ENCODE peak calls at places on chromosomes 16 and 17, in seven cellular contexts. One of them, this sample, is unnamed.

GRCh38 chr17:45355087-45355486 is 38.3 kb upstream of the MAP3K14 start:
- DNase-seq in fibroblast of mammary gland: no peak
- DNase-seq in left lung: no peak
- DNase-seq in gastrocnemius medialis: no peak
- DNase-seq in mammary epithelial cell: no peak
- DNase-seq in dorsolateral prefrontal cortex: no peak
- DNase-seq in lower leg skin: no peak
- DNase-seq in this sample: no peak

GRCh38 chr16:86783626-86784266 is 205.4 kb downstream of the FOXL1 start:
- DNase-seq in fibroblast of mammary gland: no peak
- DNase-seq in left lung: no peak
- DNase-seq in gastrocnemius medialis: no peak
- DNase-seq in mammary epithelial cell: peak; percentile 84
- DNase-seq in dorsolateral prefrontal cortex: no peak
- DNase-seq in lower leg skin: peak; percentile 34
- DNase-seq in this sample: peak; percentile 89

GRCh38 chr16:4218202-4218601 is 23.7 kb downstream of the SRL start:
- DNase-seq in fibroblast of mammary gland: no peak
- DNase-seq in left lung: peak; percentile 75
- DNase-seq in gastrocnemius medialis: no peak
- DNase-seq in mammary epithelial cell: no peak
- DNase-seq in dorsolateral prefrontal cortex: no peak
- DNase-seq in lower leg skin: no peak
- DNase-seq in this sample: no peak

GRCh38 chr16:56681939-56682702 is at the start of gene MT1X:
- DNase-seq in fibroblast of mammary gland: peak; percentile 85
- DNase-seq in left lung: peak; percentile 92
- DNase-seq in gastrocnemius medialis: peak; percentile 95
- DNase-seq in mammary epithelial cell: peak; percentile 93
- DNase-seq in dorsolateral prefrontal cortex: peak; percentile 91
- DNase-seq in lower leg skin: peak; percentile 93
- DNase-seq in this sample: peak; percentile 95

GRCh38 chr17:78742901-78743300 is 39.2 kb downstream of the CYTH1 start:
- DNase-seq in fibroblast of mammary gland: no peak
- DNase-seq in left lung: no peak
- DNase-seq in gastrocnemius medialis: no peak
- DNase-seq in mammary epithelial cell: no peak
- DNase-seq in dorsolateral prefrontal cortex: no peak
- DNase-seq in lower leg skin: no peak
- DNase-seq in this sample: no peak

GRCh38 chr16:4646773-4647660 is 22.4 kb downstream of the MGRN1 start:
- DNase-seq in fibroblast of mammary gland: no peak
- DNase-seq in left lung: no peak
- DNase-seq in gastrocnemius medialis: no peak
- DNase-seq in mammary epithelial cell: no peak
- DNase-seq in dorsolateral prefrontal cortex: no peak
- DNase-seq in lower leg skin: no peak
- DNase-seq in this sample: no peak

GRCh38 chr16:54285414-54286066 is 1.0 kb downstream of the IRX3 start:
- DNase-seq in fibroblast of mammary gland: peak; percentile 39
- DNase-seq in left lung: no peak
- DNase-seq in gastrocnemius medialis: no peak
- DNase-seq in mammary epithelial cell: peak; percentile 71
- DNase-seq in dorsolateral prefrontal cortex: no peak
- DNase-seq in lower leg skin: peak; percentile 54
- DNase-seq in this sample: peak; percentile 60

GRCh38 chr17:55783684-55784245 is 32.9 kb downstream of the PCTP start:
- DNase-seq in fibroblast of mammary gland: peak; percentile 75
- DNase-seq in left lung: no peak
- DNase-seq in gastrocnemius medialis: peak; percentile 88
- DNase-seq in mammary epithelial cell: no peak
- DNase-seq in dorsolateral prefrontal cortex: no peak
- DNase-seq in lower leg skin: peak; percentile 76
- DNase-seq in this sample: peak; percentile 41

GRCh38 chr16:397135-397661 is at the start of gene NME4:
- DNase-seq in fibroblast of mammary gland: no peak
- DNase-seq in left lung: no peak
- DNase-seq in gastrocnemius medialis: no peak
- DNase-seq in mammary epithelial cell: no peak
- DNase-seq in dorsolateral prefrontal cortex: no peak
- DNase-seq in lower leg skin: no peak
- DNase-seq in this sample: no peak

GRCh38 chr17:57327176-57327970 is 71.0 kb downstream of the MSI2 start:
- DNase-seq in fibroblast of mammary gland: no peak
- DNase-seq in left lung: no peak
- DNase-seq in gastrocnemius medialis: peak; percentile 41
- DNase-seq in mammary epithelial cell: no peak
- DNase-seq in dorsolateral prefrontal cortex: no peak
- DNase-seq in lower leg skin: no peak
- DNase-seq in this sample: no peak

GRCh38 chr16:71572497-71573116 is 4.3 kb downstream of the TAT start:
- DNase-seq in fibroblast of mammary gland: no peak
- DNase-seq in left lung: no peak
- DNase-seq in gastrocnemius medialis: no peak
- DNase-seq in mammary epithelial cell: no peak
- DNase-seq in dorsolateral prefrontal cortex: no peak
- DNase-seq in lower leg skin: no peak
- DNase-seq in this sample: no peak

GRCh38 chr17:63773272-63774140 is at the start of gene CCDC47:
- DNase-seq in fibroblast of mammary gland: peak; percentile 99
- DNase-seq in left lung: peak; percentile 99
- DNase-seq in gastrocnemius medialis: peak; percentile 99
- DNase-seq in mammary epithelial cell: peak; percentile 100
- DNase-seq in dorsolateral prefrontal cortex: peak; percentile 99
- DNase-seq in lower leg skin: peak; percentile 99
- DNase-seq in this sample: peak; percentile 99

GRCh38 chr16:30903002-30903401 is 6.6 kb downstream of the CTF1 start:
- DNase-seq in fibroblast of mammary gland: no peak
- DNase-seq in left lung: no peak
- DNase-seq in gastrocnemius medialis: no peak
- DNase-seq in mammary epithelial cell: no peak
- DNase-seq in dorsolateral prefrontal cortex: no peak
- DNase-seq in lower leg skin: no peak
- DNase-seq in this sample: no peak

GRCh38 chr16:505479-506245 is 21.9 kb upstream of the CAPN15 start:
- DNase-seq in fibroblast of mammary gland: no peak
- DNase-seq in left lung: no peak
- DNase-seq in gastrocnemius medialis: no peak
- DNase-seq in mammary epithelial cell: no peak
- DNase-seq in dorsolateral prefrontal cortex: peak; percentile 78
- DNase-seq in lower leg skin: no peak
- DNase-seq in this sample: no peak

DNA sequence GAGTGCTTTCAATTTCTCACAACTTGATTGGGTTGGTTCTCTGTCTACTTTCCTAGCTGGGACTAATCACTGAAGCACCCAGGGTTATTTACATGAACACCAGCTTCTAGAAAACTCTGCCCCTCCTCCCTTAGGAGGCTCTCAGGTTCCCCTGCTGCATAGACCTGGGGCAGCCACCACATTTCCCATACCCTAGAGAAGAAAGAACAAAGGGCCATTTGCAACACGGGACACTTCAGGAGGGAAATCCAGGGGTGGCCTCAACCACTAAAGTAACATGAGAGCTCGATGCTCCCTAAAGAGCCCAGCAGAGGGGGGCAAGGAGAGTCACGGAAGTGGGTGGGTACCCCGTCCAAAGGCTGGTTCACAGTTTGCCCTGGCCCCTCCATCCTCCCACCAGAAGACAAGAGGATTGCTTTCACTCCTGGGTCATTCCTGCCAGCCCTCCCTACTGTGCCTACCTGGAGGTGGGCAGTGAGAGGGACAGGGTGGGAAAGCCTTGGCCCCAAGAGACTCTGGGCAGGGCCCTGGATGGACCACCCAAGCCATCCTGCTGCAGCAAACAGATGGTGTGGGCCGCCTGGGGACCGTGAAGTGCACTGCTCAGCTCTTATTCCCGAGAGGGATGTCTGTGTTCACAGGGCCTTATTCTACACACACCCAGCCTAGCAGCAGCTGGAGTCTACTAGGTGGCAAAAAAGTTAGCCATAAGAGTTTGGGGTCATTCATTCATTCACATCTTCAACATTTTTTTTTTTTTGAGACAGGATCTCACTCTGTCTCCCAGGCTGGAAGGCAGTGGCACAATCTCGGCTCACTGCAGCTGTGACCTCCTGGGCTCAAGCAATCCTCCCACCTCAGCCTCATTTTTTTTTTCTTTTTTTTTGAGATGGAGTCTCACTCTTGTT is 392.1 kb downstream of the SOX9 start:
- DNase-seq in fibroblast of mammary gland: no peak
- DNase-seq in left lung: no peak
- DNase-seq in gastrocnemius medialis: no peak
- DNase-seq in mammary epithelial cell: no peak
- DNase-seq in dorsolateral prefrontal cortex: no peak
- DNase-seq in lower leg skin: no peak
- DNase-seq in this sample: no peak
- TF ChIP-seq CTCF in fibroblast of mammary gland: no peak
- TF ChIP-seq CTCF in left lung: no peak
- TF ChIP-seq CTCF in gastrocnemius medialis: no peak
- TF ChIP-seq CTCF in mammary epithelial cell: no peak
- TF ChIP-seq CTCF in dorsolateral prefrontal cortex: no peak
- TF ChIP-seq CTCF in lower leg skin: no peak
- TF ChIP-seq CTCF in this sample: no peak

GRCh38 chr17:74860229-74860998 is 729 bp upstream of the GRIN2C start:
- DNase-seq in fibroblast of mammary gland: no peak
- DNase-seq in left lung: no peak
- DNase-seq in gastrocnemius medialis: no peak
- DNase-seq in mammary epithelial cell: no peak
- DNase-seq in dorsolateral prefrontal cortex: no peak
- DNase-seq in lower leg skin: no peak
- DNase-seq in this sample: no peak

GRCh38 chr17:74860999-74861553 is 1.4 kb upstream of the GRIN2C start:
- DNase-seq in fibroblast of mammary gland: no peak
- DNase-seq in left lung: no peak
- DNase-seq in gastrocnemius medialis: no peak
- DNase-seq in mammary epithelial cell: no peak
- DNase-seq in dorsolateral prefrontal cortex: no peak
- DNase-seq in lower leg skin: no peak
- DNase-seq in this sample: no peak

GRCh38 chr17:74858672-74859438 is 830 bp downstream of the GRIN2C start:
- DNase-seq in fibroblast of mammary gland: no peak
- DNase-seq in left lung: no peak
- DNase-seq in gastrocnemius medialis: no peak
- DNase-seq in mammary epithelial cell: no peak
- DNase-seq in dorsolateral prefrontal cortex: no peak
- DNase-seq in lower leg skin: no peak
- DNase-seq in this sample: no peak

GRCh38 chr17:74861554-74862107 is 1.9 kb upstream of the GRIN2C start:
- DNase-seq in fibroblast of mammary gland: no peak
- DNase-seq in left lung: no peak
- DNase-seq in gastrocnemius medialis: no peak
- DNase-seq in mammary epithelial cell: no peak
- DNase-seq in dorsolateral prefrontal cortex: no peak
- DNase-seq in lower leg skin: no peak
- DNase-seq in this sample: no peak

GRCh38 chr17:74859439-74860228 is at the start of gene GRIN2C:
- DNase-seq in fibroblast of mammary gland: no peak
- DNase-seq in left lung: no peak
- DNase-seq in gastrocnemius medialis: no peak
- DNase-seq in mammary epithelial cell: no peak
- DNase-seq in dorsolateral prefrontal cortex: no peak
- DNase-seq in lower leg skin: no peak
- DNase-seq in this sample: no peak
- TF ChIP-seq CTCF in fibroblast of mammary gland: no peak
- TF ChIP-seq CTCF in left lung: peak; percentile 12
- TF ChIP-seq CTCF in gastrocnemius medialis: peak; percentile 50
- TF ChIP-seq CTCF in mammary epithelial cell: peak; percentile 12
- TF ChIP-seq CTCF in dorsolateral prefrontal cortex: peak; percentile 46
- TF ChIP-seq CTCF in lower leg skin: no peak
- TF ChIP-seq CTCF in this sample: peak; percentile 30

DNA sequence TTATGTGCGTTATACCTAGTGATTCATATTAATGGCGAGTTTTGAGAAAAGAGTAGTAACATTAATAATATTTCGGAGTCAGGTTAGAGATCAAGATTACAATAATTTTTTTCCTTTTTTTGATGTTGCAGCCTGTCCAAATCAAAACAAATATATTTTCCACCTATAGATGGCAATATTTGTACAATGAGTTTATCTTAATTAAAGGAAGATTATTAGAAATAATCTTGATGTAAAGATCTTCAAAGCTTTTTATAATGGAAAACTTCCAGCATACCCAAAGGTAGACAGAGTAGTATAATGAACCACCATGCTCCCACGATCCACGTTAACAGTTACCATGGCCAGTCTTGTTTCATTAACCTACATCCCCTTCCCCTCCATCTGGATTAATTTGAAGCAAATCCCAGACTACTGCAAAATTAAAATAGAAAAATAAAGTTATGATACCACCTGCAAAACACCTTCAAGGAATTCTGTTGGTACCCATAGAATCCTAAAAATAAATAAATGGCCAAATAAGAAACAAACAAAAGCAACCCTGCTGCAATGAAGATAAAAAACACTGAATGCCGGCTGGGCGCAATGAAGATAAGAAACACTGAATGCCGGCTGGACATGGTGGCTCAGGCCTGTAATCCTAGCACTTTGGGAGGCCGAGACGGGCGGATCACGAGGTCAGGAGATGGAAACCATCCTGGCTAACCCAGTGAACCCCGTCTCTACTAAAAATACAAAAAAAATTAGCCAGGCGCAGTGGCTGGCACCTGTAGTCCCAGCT is 46.5 kb upstream of the GINS3 start:
- DNase-seq in fibroblast of mammary gland: peak; percentile 6
- DNase-seq in left lung: no peak
- DNase-seq in gastrocnemius medialis: no peak
- DNase-seq in mammary epithelial cell: no peak
- DNase-seq in dorsolateral prefrontal cortex: no peak
- DNase-seq in lower leg skin: no peak
- DNase-seq in this sample: no peak
- TF ChIP-seq CTCF in fibroblast of mammary gland: peak; percentile 25
- TF ChIP-seq CTCF in left lung: no peak
- TF ChIP-seq CTCF in gastrocnemius medialis: peak; percentile 9
- TF ChIP-seq CTCF in mammary epithelial cell: peak; percentile 38
- TF ChIP-seq CTCF in dorsolateral prefrontal cortex: peak; percentile 58
- TF ChIP-seq CTCF in lower leg skin: no peak
- TF ChIP-seq CTCF in this sample: peak; percentile 24

GRCh38 chr16:48330847-48331204 is 54.4 kb downstream of the SIAH1 start:
- DNase-seq in fibroblast of mammary gland: no peak
- DNase-seq in left lung: no peak
- DNase-seq in gastrocnemius medialis: peak; percentile 15
- DNase-seq in mammary epithelial cell: no peak
- DNase-seq in dorsolateral prefrontal cortex: no peak
- DNase-seq in lower leg skin: no peak
- DNase-seq in this sample: no peak

GRCh38 chr16:48332978-48333377 is 52.2 kb downstream of the SIAH1 start:
- DNase-seq in fibroblast of mammary gland: no peak
- DNase-seq in left lung: no peak
- DNase-seq in gastrocnemius medialis: no peak
- DNase-seq in mammary epithelial cell: no peak
- DNase-seq in dorsolateral prefrontal cortex: no peak
- DNase-seq in lower leg skin: no peak
- DNase-seq in this sample: no peak

GRCh38 chr16:48335961-48336360 is 49.3 kb downstream of the SIAH1 start:
- DNase-seq in fibroblast of mammary gland: no peak
- DNase-seq in left lung: no peak
- DNase-seq in gastrocnemius medialis: no peak
- DNase-seq in mammary epithelial cell: no peak
- DNase-seq in dorsolateral prefrontal cortex: no peak
- DNase-seq in lower leg skin: no peak
- DNase-seq in this sample: no peak

GRCh38 chr16:48330133-48330846 is 54.9 kb downstream of the SIAH1 start:
- DNase-seq in fibroblast of mammary gland: peak; percentile 53
- DNase-seq in left lung: no peak
- DNase-seq in gastrocnemius medialis: peak; percentile 17
- DNase-seq in mammary epithelial cell: peak; percentile 27
- DNase-seq in dorsolateral prefrontal cortex: no peak
- DNase-seq in lower leg skin: no peak
- DNase-seq in this sample: no peak

GRCh38 chr16:48334325-48334724 is 50.9 kb downstream of the SIAH1 start:
- DNase-seq in fibroblast of mammary gland: no peak
- DNase-seq in left lung: no peak
- DNase-seq in gastrocnemius medialis: no peak
- DNase-seq in mammary epithelial cell: no peak
- DNase-seq in dorsolateral prefrontal cortex: no peak
- DNase-seq in lower leg skin: no peak
- DNase-seq in this sample: no peak
- TF ChIP-seq CTCF in fibroblast of mammary gland: no peak
- TF ChIP-seq CTCF in left lung: no peak
- TF ChIP-seq CTCF in gastrocnemius medialis: no peak
- TF ChIP-seq CTCF in mammary epithelial cell: no peak
- TF ChIP-seq CTCF in dorsolateral prefrontal cortex: no peak
- TF ChIP-seq CTCF in lower leg skin: no peak
- TF ChIP-seq CTCF in this sample: no peak